ENCODE peak calls at places on chromosomes 3 and 15, in seven cellular contexts. One of them, this sample, is unnamed.

GRCh38 chr3:97821413-97821809 is 400 bp upstream of the CRYBG3 start:
- DNase-seq in PC-3: no peak
- DNase-seq in adrenal gland: peak
- DNase-seq in MM.1S: no peak
- DNase-seq in GM23338: peak
- DNase-seq in thoracic aorta: peak
- DNase-seq in OCI-LY7: no peak
- DNase-seq in this sample: peak

GRCh38 chr3:25781758-25782594 is 1.3 kb downstream of the NGLY1 start:
- DNase-seq in PC-3: no peak
- DNase-seq in adrenal gland: no peak
- DNase-seq in MM.1S: no peak
- DNase-seq in GM23338: no peak
- DNase-seq in thoracic aorta: no peak
- DNase-seq in OCI-LY7: peak
- DNase-seq in this sample: no peak

GRCh38 chr15:23038741-23039150 is 623 bp downstream of the TUBGCP5 start:
- DNase-seq in PC-3: peak
- DNase-seq in adrenal gland: no peak
- DNase-seq in MM.1S: no peak
- DNase-seq in GM23338: no peak
- DNase-seq in thoracic aorta: no peak
- DNase-seq in OCI-LY7: no peak
- DNase-seq in this sample: no peak

GRCh38 chr3:83946554-83946953 is 1012.2 kb upstream of the CADM2 start:
- DNase-seq in PC-3: peak
- DNase-seq in adrenal gland: no peak
- DNase-seq in MM.1S: no peak
- DNase-seq in GM23338: peak
- DNase-seq in thoracic aorta: no peak
- DNase-seq in OCI-LY7: no peak
- DNase-seq in this sample: no peak

GRCh38 chr3:195154111-195154791 is 116.7 kb downstream of the XXYLT1 start:
- DNase-seq in PC-3: no peak
- DNase-seq in adrenal gland: no peak
- DNase-seq in MM.1S: no peak
- DNase-seq in GM23338: no peak
- DNase-seq in thoracic aorta: no peak
- DNase-seq in OCI-LY7: no peak
- DNase-seq in this sample: no peak

GRCh38 chr3:128800241-128801187 is 74.5 kb downstream of the RAB7A start:
- DNase-seq in PC-3: no peak
- DNase-seq in adrenal gland: no peak
- DNase-seq in MM.1S: peak
- DNase-seq in GM23338: no peak
- DNase-seq in thoracic aorta: no peak
- DNase-seq in OCI-LY7: no peak
- DNase-seq in this sample: no peak

GRCh38 chr15:63246691-63247464 is 30.5 kb upstream of the APH1B start:
- DNase-seq in PC-3: peak
- DNase-seq in adrenal gland: no peak
- DNase-seq in MM.1S: no peak
- DNase-seq in GM23338: no peak
- DNase-seq in thoracic aorta: no peak
- DNase-seq in OCI-LY7: no peak
- DNase-seq in this sample: no peak

GRCh38 chr3:52352566-52352965 is 36.4 kb downstream of the DNAH1 start:
- DNase-seq in PC-3: no peak
- DNase-seq in adrenal gland: no peak
- DNase-seq in MM.1S: no peak
- DNase-seq in GM23338: no peak
- DNase-seq in thoracic aorta: no peak
- DNase-seq in OCI-LY7: no peak
- DNase-seq in this sample: peak

GRCh38 chr3:53815067-53815466 is 31.2 kb downstream of the CHDH start:
- DNase-seq in PC-3: no peak
- DNase-seq in adrenal gland: no peak
- DNase-seq in MM.1S: no peak
- DNase-seq in GM23338: no peak
- DNase-seq in thoracic aorta: no peak
- DNase-seq in OCI-LY7: no peak
- DNase-seq in this sample: no peak

GRCh38 chr3:3196148-3196861 is 16.8 kb upstream of the CRBN start:
- DNase-seq in PC-3: peak
- DNase-seq in adrenal gland: no peak
- DNase-seq in MM.1S: peak
- DNase-seq in GM23338: peak
- DNase-seq in thoracic aorta: no peak
- DNase-seq in OCI-LY7: peak
- DNase-seq in this sample: no peak

GRCh38 chr3:156551746-156552145 is 3.2 kb downstream of the SSR3 start:
- DNase-seq in PC-3: peak
- DNase-seq in adrenal gland: no peak
- DNase-seq in MM.1S: no peak
- DNase-seq in GM23338: no peak
- DNase-seq in thoracic aorta: no peak
- DNase-seq in OCI-LY7: no peak
- DNase-seq in this sample: no peak

GRCh38 chr3:31936661-31937060 is 44.4 kb downstream of the OSBPL10 start:
- DNase-seq in PC-3: no peak
- DNase-seq in adrenal gland: no peak
- DNase-seq in MM.1S: no peak
- DNase-seq in GM23338: no peak
- DNase-seq in thoracic aorta: no peak
- DNase-seq in OCI-LY7: no peak
- DNase-seq in this sample: no peak

GRCh38 chr3:141279074-141279945 is 47.7 kb downstream of the PXYLP1 start:
- DNase-seq in PC-3: peak
- DNase-seq in adrenal gland: no peak
- DNase-seq in MM.1S: peak
- DNase-seq in GM23338: peak
- DNase-seq in thoracic aorta: no peak
- DNase-seq in OCI-LY7: peak
- DNase-seq in this sample: no peak

GRCh38 chr3:32502089-32502943 is at the start of gene CMTM6:
- DNase-seq in PC-3: peak
- DNase-seq in adrenal gland: peak
- DNase-seq in MM.1S: peak
- DNase-seq in GM23338: peak
- DNase-seq in thoracic aorta: peak
- DNase-seq in OCI-LY7: peak
- DNase-seq in this sample: no peak

GRCh38 chr15:45276851-45277250 is 24.8 kb downstream of the SLC28A2 start:
- DNase-seq in PC-3: peak
- DNase-seq in adrenal gland: no peak
- DNase-seq in MM.1S: peak
- DNase-seq in GM23338: peak
- DNase-seq in thoracic aorta: no peak
- DNase-seq in OCI-LY7: peak
- DNase-seq in this sample: no peak

GRCh38 chr15:89947338-89947829 is 34.6 kb upstream of the ARPIN start:
- DNase-seq in PC-3: no peak
- DNase-seq in adrenal gland: no peak
- DNase-seq in MM.1S: no peak
- DNase-seq in GM23338: no peak
- DNase-seq in thoracic aorta: no peak
- DNase-seq in OCI-LY7: no peak
- DNase-seq in this sample: no peak

DNA sequence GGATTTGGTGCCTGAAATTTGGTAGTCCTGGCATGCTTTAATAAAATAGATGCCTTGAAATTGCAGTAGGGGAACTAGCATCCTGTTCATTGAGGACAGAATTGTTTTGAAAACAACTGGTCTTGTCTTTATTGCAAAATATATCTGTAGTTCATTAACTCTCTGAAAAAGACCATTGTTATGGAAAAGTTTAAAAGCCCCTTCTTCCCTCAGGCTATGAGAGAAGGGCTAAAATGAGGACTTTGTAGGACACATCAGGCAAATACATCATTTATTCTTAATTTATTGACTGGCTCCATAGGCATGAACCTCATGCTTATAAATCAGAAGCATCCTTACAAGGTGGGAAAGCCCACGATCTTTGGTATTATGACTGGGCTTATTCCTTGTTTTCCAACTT is 221.0 kb upstream of the CBLB start:
- DNase-seq in PC-3: no peak
- DNase-seq in adrenal gland: no peak
- DNase-seq in MM.1S: no peak
- DNase-seq in GM23338: no peak
- DNase-seq in thoracic aorta: no peak
- DNase-seq in OCI-LY7: no peak
- DNase-seq in this sample: no peak
- TF ChIP-seq CTCF in PC-3: no peak
- TF ChIP-seq CTCF in adrenal gland: no peak
- TF ChIP-seq CTCF in MM.1S: no peak
- TF ChIP-seq CTCF in GM23338: no peak
- TF ChIP-seq CTCF in thoracic aorta: no peak
- TF ChIP-seq CTCF in OCI-LY7: no peak
- TF ChIP-seq CTCF in this sample: no peak

DNA sequence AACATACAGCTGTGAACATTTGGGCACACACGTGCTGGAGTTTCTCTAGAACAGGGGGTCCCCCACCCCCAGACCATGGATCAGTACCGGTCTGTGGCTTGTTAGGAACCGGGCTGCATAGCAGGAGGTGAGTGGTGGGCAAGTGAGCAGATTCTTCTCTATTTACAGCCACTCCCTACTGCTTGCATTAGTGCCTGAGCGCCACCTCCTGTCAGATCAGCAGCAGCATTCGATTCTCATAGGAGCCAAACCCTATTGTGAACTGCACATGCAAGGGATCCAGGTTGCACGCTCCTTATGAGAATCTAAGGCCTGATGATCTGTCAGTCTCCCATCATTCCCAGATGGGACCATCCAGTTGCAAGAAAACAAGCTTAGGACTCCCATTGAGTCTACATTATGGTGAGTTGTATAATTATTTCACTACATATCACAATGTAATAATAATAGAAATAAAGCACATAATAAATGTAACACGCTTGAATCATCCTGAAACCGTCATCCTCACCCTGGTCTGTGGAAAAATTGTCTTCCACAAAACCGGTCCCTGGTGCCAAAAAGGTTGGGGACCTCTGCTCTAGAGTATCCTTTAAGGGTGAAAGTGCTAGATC is 25.8 kb downstream of the CHRM5 start:
- DNase-seq in PC-3: peak
- DNase-seq in adrenal gland: no peak
- DNase-seq in MM.1S: no peak
- DNase-seq in GM23338: peak
- DNase-seq in thoracic aorta: no peak
- DNase-seq in OCI-LY7: peak
- DNase-seq in this sample: no peak
- TF ChIP-seq CTCF in PC-3: peak
- TF ChIP-seq CTCF in adrenal gland: no peak
- TF ChIP-seq CTCF in MM.1S: peak
- TF ChIP-seq CTCF in GM23338: peak
- TF ChIP-seq CTCF in thoracic aorta: no peak
- TF ChIP-seq CTCF in OCI-LY7: peak
- TF ChIP-seq CTCF in this sample: peak

DNA sequence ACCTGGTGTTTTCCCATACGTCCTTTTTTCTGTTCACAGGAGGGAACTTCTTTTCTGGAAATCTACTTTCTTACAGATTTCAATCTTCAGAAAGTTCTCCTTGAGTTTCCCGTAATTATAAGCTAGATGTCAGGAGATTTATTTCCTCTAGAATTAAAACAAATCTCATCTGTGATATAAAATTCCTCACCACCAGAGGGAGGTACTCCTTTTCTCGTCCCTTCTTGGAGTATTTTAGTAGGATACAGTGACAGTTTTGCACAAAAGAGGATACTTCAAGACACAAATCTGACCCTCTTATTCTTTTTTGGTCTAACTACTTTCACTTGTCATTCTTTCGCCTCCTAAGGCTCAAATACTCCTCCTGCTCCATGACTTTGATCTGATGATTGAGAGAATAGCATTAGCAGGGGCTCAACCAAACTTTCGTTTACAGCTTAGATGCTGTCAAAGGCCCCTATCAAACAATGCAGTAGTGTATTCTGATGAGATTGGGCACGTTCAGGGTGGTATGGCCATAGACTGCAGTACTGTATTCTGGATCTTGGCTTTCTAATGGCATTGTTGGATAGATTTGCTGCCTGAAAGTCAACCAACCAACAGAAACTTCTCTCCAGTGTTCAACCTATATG is 38.0 kb downstream of the TMEM41A start:
- DNase-seq in PC-3: peak
- DNase-seq in adrenal gland: no peak
- DNase-seq in MM.1S: peak
- DNase-seq in GM23338: peak
- DNase-seq in thoracic aorta: no peak
- DNase-seq in OCI-LY7: peak
- DNase-seq in this sample: no peak
- TF ChIP-seq CTCF in PC-3: peak
- TF ChIP-seq CTCF in adrenal gland: peak
- TF ChIP-seq CTCF in MM.1S: peak
- TF ChIP-seq CTCF in GM23338: peak
- TF ChIP-seq CTCF in thoracic aorta: no peak
- TF ChIP-seq CTCF in OCI-LY7: peak
- TF ChIP-seq CTCF in this sample: peak

DNA sequence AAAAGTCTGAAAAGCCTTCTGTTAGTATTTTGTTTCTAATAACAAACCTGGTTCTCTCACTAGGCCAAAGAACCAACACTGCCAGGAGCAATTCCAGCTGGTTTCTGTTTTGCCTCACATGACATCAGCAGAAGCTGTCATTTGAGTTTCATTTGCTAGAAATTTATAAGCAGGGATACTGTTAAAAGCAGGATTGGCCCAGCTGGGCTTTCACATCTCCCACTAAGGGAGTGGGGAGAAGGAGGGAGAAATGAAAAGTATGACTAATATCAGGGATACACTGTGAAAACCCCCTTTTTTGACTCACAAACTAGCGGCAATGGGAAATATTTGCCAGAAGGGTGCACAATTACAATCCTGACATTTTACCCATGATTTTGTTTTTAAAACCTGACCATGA is 5.3 kb downstream of the CCDC80 start:
- DNase-seq in PC-3: no peak
- DNase-seq in adrenal gland: no peak
- DNase-seq in MM.1S: no peak
- DNase-seq in GM23338: no peak
- DNase-seq in thoracic aorta: no peak
- DNase-seq in OCI-LY7: no peak
- DNase-seq in this sample: no peak
- TF ChIP-seq CTCF in PC-3: no peak
- TF ChIP-seq CTCF in adrenal gland: no peak
- TF ChIP-seq CTCF in MM.1S: no peak
- TF ChIP-seq CTCF in GM23338: no peak
- TF ChIP-seq CTCF in thoracic aorta: no peak
- TF ChIP-seq CTCF in OCI-LY7: no peak
- TF ChIP-seq CTCF in this sample: peak

DNA sequence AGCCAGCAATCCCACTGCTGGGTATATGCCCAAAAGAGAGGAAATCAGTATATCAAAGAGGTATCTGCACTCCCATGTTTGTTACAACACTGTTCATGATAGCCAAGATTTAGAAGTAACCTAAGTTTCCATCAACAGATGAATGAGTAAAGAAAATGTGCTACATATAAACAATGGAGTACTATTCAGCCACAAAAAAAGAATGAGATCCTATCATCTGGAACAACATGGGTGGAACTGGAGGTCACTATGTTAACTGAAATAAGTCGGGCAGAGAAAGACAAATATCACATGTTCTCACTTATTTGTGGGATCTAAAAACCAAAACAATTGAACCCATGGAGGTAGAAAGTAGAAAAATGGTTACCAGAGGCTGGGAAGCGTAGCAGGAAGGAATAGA is 108.2 kb downstream of the TBC1D5 start:
- DNase-seq in PC-3: no peak
- DNase-seq in adrenal gland: no peak
- DNase-seq in MM.1S: no peak
- DNase-seq in GM23338: no peak
- DNase-seq in thoracic aorta: no peak
- DNase-seq in OCI-LY7: no peak
- DNase-seq in this sample: no peak
- TF ChIP-seq CTCF in PC-3: no peak
- TF ChIP-seq CTCF in adrenal gland: no peak
- TF ChIP-seq CTCF in MM.1S: no peak
- TF ChIP-seq CTCF in GM23338: no peak
- TF ChIP-seq CTCF in thoracic aorta: no peak
- TF ChIP-seq CTCF in OCI-LY7: no peak
- TF ChIP-seq CTCF in this sample: no peak

This sample was measured in chondrocyte.